ENCODE peak calls at places on chromosome 15, in seven cellular contexts. D, F, V, Y, N, O and T are unnamed samples.

GRCh38 chr15:29942548-29942947 is 120.3 kb upstream of the TJP1 start:
- DNase-seq in O (no peak), N (no peak), Y (no peak), D (no peak), F (no peak), V (no peak), T (no peak)

GRCh38 chr15:60799885-60800728 is 321.2 kb upstream of the ICE2 start:
- DNase-seq in N (peak), F (peak), D (no peak), Y (no peak), V (no peak), O (peak), T (peak)

GRCh38 chr15:58426501-58426900 is 5.3 kb upstream of the LIPC start:
- DNase-seq in F (no peak), D (no peak), Y (no peak), N (no peak), V (no peak), O (no peak), T (no peak)

GRCh38 chr15:101326462-101327146 is 31.6 kb upstream of the SNRPA1 start:
- DNase-seq in D (no peak), N (no peak), O (peak), F (no peak), Y (no peak), V (no peak), T (no peak)

GRCh38 chr15:50558012-50558411 is 11.5 kb upstream of the USP50 start:
- DNase-seq in N (no peak), O (no peak), F (no peak), D (no peak), V (no peak), Y (no peak), T (no peak)

GRCh38 chr15:67050522-67051087 is 14.8 kb upstream of the SMAD3 start:
- DNase-seq in V (no peak), Y (no peak), O (no peak), F (no peak), D (no peak), N (no peak), T (no peak)

GRCh38 chr15:80154336-80154735 is 1.5 kb downstream of the FAH start:
- DNase-seq in F (peak), V (peak), Y (no peak), D (no peak), N (peak), O (no peak), T (no peak)

GRCh38 chr15:64901914-64902313 is 9.8 kb upstream of the ANKDD1A start:
- DNase-seq in D (no peak), N (no peak), Y (no peak), O (no peak), F (no peak), V (no peak), T (no peak)

GRCh38 chr15:89171136-89172072 is 50.0 kb downstream of the RLBP1 start:
- DNase-seq in O (peak), V (peak), N (peak), Y (peak), F (peak), D (peak), T (peak)

GRCh38 chr15:34708422-34708821 is 46.4 kb downstream of the GJD2 start:
- DNase-seq in N (peak), Y (peak), F (peak), O (peak), D (peak), V (peak), T (peak)

GRCh38 chr15:31347067-31347975 is 20.7 kb downstream of the KLF13 start:
- DNase-seq in O (no peak), N (no peak), Y (no peak), F (no peak), V (no peak), D (no peak), T (no peak)

GRCh38 chr15:80183886-80184285 is 31.1 kb downstream of the FAH start:
- DNase-seq in N (peak), D (no peak), V (no peak), Y (no peak), F (no peak), O (peak), T (peak)

GRCh38 chr15:66004618-66005262 is 135.4 kb downstream of the RAB11A start:
- DNase-seq in D (peak), Y (no peak), N (peak), V (no peak), F (peak), O (peak), T (peak)

GRCh38 chr15:80568876-80569605 is 126.1 kb upstream of the ABHD17C start:
- DNase-seq in V (no peak), O (no peak), N (peak), Y (no peak), D (no peak), F (no peak), T (no peak)

GRCh38 chr15:49901867-49902775 is 216.9 kb downstream of the ATP8B4 start:
- DNase-seq in F (peak), N (peak), D (no peak), O (peak), Y (no peak), V (no peak), T (peak)

GRCh38 chr15:101062471-101063171 is 143.5 kb downstream of the LRRK1 start:
- DNase-seq in V (no peak), Y (no peak), N (no peak), O (no peak), D (no peak), F (no peak), T (no peak)

GRCh38 chr15:31389576-31389975 is 62.9 kb downstream of the KLF13 start:
- DNase-seq in O (no peak), F (no peak), D (no peak), Y (no peak), V (no peak), N (no peak), T (no peak)

GRCh38 chr15:95324596-95325135 is 1005.8 kb upstream of the NR2F2 start:
- DNase-seq in V (no peak), F (no peak), O (no peak), Y (no peak), N (no peak), D (no peak), T (no peak)

GRCh38 chr15:74179101-74179841 is 5.8 kb downstream of the ISLR start:
- DNase-seq in N (peak), Y (no peak), V (no peak), O (peak), F (peak), D (peak), T (peak)

GRCh38 chr15:39594764-39595620 is 14.1 kb downstream of the THBS1 start:
- DNase-seq in O (peak), Y (no peak), V (no peak), D (no peak), N (peak), F (peak), T (peak)

GRCh38 chr15:65338823-65339222 is 34.3 kb downstream of the RNU5B-1 start:
- DNase-seq in Y (no peak), D (no peak), V (no peak), N (no peak), F (no peak), O (no peak), T (no peak)

GRCh38 chr15:35439291-35439690 is 106.7 kb downstream of the DPH6 start:
- DNase-seq in F (peak), Y (no peak), O (peak), D (no peak), N (peak), V (no peak), T (peak)

GRCh38 chr15:70514236-70514635 is 249.1 kb downstream of the UACA start:
- DNase-seq in V (no peak), O (no peak), F (no peak), Y (no peak), N (no peak), D (no peak), T (no peak)